ENCODE peak calls at places on chromosomes 4 and X, in ten cellular contexts. W, I, H, R, Q, O, V, J, G and C are unnamed samples.

GRCh38 chrX:110062919-110063318 is 60.0 kb downstream of the TMEM164 start:
- DNase-seq in Q (no peak), W (no peak), R (no peak), H (no peak), V (no peak), J (no peak), I (no peak), G (no peak), O (no peak), C (no peak)

GRCh38 chrX:153669174-153669890 is 4.3 kb downstream of the PNCK start:
- DNase-seq in H (peak; percentile 42), V (peak; percentile 31), Q (no peak), W (peak; percentile 51), I (peak; percentile 14), G (no peak), R (peak; percentile 53), O (no peak), J (no peak), C (peak; percentile 60)

GRCh38 chrX:72020204-72020603 is 109.6 kb downstream of the NHSL2 start:
- DNase-seq in Q (no peak), V (no peak), G (no peak), R (no peak), J (no peak), H (no peak), I (no peak), W (no peak), O (no peak), C (no peak)

GRCh38 chrX:11305641-11306040 is 12.4 kb downstream of the AMELX start:
- DNase-seq in I (no peak), O (no peak), Q (no peak), V (no peak), W (no peak), G (no peak), J (no peak), H (no peak), R (no peak), C (no peak)

GRCh38 chr4:40264497-40264896 is 67.7 kb downstream of the RHOH start:
- DNase-seq in O (peak; percentile 5), G (no peak), W (no peak), I (peak; percentile 78), H (no peak), Q (no peak), J (no peak), V (no peak), R (no peak), C (peak; percentile 84)

GRCh38 chr4:150217804-150218203 is 139.6 kb downstream of the DCLK2 start:
- DNase-seq in Q (peak; percentile 59), I (no peak), V (no peak), G (no peak), J (no peak), W (no peak), H (no peak), R (no peak), O (no peak), C (no peak)

GRCh38 chr4:125734504-125734903 is 419.7 kb downstream of the FAT4 start:
- DNase-seq in O (no peak), H (no peak), R (no peak), W (no peak), I (peak; percentile 27), J (no peak), V (no peak), G (no peak), Q (no peak), C (no peak)

GRCh38 chr4:69713593-69713992 is 46.8 kb downstream of the SULT1B1 start:
- DNase-seq in R (no peak), V (no peak), G (no peak), H (no peak), Q (no peak), J (no peak), W (no peak), I (peak; percentile 93), O (no peak), C (peak; percentile 73)

GRCh38 chrX:96361844-96362243 is 322.8 kb upstream of the DIAPH2 start:
- DNase-seq in W (no peak), H (no peak), V (no peak), Q (no peak), J (no peak), O (no peak), I (no peak), R (no peak), G (no peak), C (no peak)

GRCh38 chr4:18630218-18631110 is 608.9 kb upstream of the LCORL start:
- DNase-seq in G (no peak), J (no peak), O (no peak), H (no peak), Q (no peak), R (no peak), V (no peak), I (no peak), W (no peak), C (no peak)

GRCh38 chr4:138611721-138612120 is 369.6 kb upstream of the SLC7A11 start:
- DNase-seq in J (no peak), W (no peak), O (no peak), H (no peak), Q (peak; percentile 58), V (no peak), R (peak; percentile 8), I (peak; percentile 26), G (no peak), C (no peak)

GRCh38 chr4:1326751-1327525 is 20.1 kb upstream of the UVSSA start:
- DNase-seq in V (no peak), R (no peak), Q (no peak), I (no peak), O (no peak), H (no peak), G (no peak), J (no peak), W (no peak), C (no peak)